ENCODE peak calls at places on chromosome 19, in four cellular contexts. X, U, H and N are unnamed samples.

GRCh38 chr19:14944456-14944855 is 3.2 kb downstream of the OR7C2 start:
- DNase-seq in X (no peak), U (no peak), H (no peak), N (no peak)

GRCh38 chr19:39265321-39265916 is 2.8 kb upstream of the IFNL2 start:
- DNase-seq in X (no peak), U (no peak), H (no peak), N (no peak)

GRCh38 chr19:45195764-45196163 is 17.2 kb downstream of the BLOC1S3 start:
- DNase-seq in X (peak), U (no peak), H (no peak), N (no peak)

GRCh38 chr19:45179063-45179847 is 671 bp downstream of the BLOC1S3 start:
- DNase-seq in X (peak), U (peak), H (peak), N (no peak)

GRCh38 chr19:27652281-27652680 is 1560.7 kb downstream of the UQCRFS1 start:
- DNase-seq in X (no peak), U (no peak), H (no peak), N (no peak)

GRCh38 chr19:6626764-6627163 is 35.8 kb upstream of the CD70 start:
- DNase-seq in X (no peak), U (no peak), H (no peak), N (no peak)

GRCh38 chr19:29735821-29736220 is 20.8 kb upstream of the C19orf12 start:
- DNase-seq in X (no peak), U (no peak), H (no peak), N (no peak)

GRCh38 chr19:55519461-55520311 is 17.2 kb downstream of the SBK2 start:
- DNase-seq in X (peak), U (no peak), H (no peak), N (peak)

GRCh38 chr19:45547965-45548609 is 36.5 kb downstream of the OPA3 start:
- DNase-seq in X (peak), U (no peak), H (no peak), N (peak)

GRCh38 chr19:39971380-39971841 is 446 bp downstream of the PSMC4 start:
- DNase-seq in X (no peak), U (no peak), H (peak), N (peak)

GRCh38 chr19:33304760-33305647 is 2.7 kb upstream of the CEBPA start:
- DNase-seq in X (no peak), U (no peak), H (no peak), N (no peak)

GRCh38 chr19:29963576-29963975 is 21.5 kb downstream of the URI1 start:
- DNase-seq in X (no peak), U (no peak), H (no peak), N (no peak)

GRCh38 chr19:3554254-3555083 is 2.9 kb downstream of the MFSD12 start:
- DNase-seq in X (no peak), U (no peak), H (no peak), N (no peak)

GRCh38 chr19:16136185-16137067 is 7.1 kb upstream of the HSH2D start:
- DNase-seq in X (no peak), U (no peak), H (no peak), N (no peak)

GRCh38 chr19:816500-816857 is 5.3 kb downstream of the PLPPR3 start:
- DNase-seq in X (no peak), U (no peak), H (no peak), N (no peak)

GRCh38 chr19:31675187-31675913 is 326.1 kb upstream of the TSHZ3 start:
- DNase-seq in X (peak), U (no peak), H (no peak), N (peak)

GRCh38 chr19:34179066-34179465 is 6.8 kb downstream of the LSM14A start:
- DNase-seq in X (no peak), U (no peak), H (no peak), N (no peak)

GRCh38 chr19:43596842-43597461 is 557 bp downstream of the ZNF576 start:
- DNase-seq in X (peak), U (no peak), H (peak), N (no peak)

GRCh38 chr19:36331353-36332228 is 47.4 kb downstream of the ZFP14 start:
- DNase-seq in X (peak), U (peak), H (peak), N (peak)

GRCh38 chr19:18122860-18123795 is 25.6 kb downstream of the MAST3 start:
- DNase-seq in X (no peak), U (no peak), H (peak), N (no peak)

GRCh38 chr19:20612711-20613316 is 47.2 kb upstream of the ZNF737 start:
- DNase-seq in X (no peak), U (peak), H (no peak), N (no peak)

GRCh38 chr19:10574462-10574861 is 5.7 kb upstream of the CDKN2D start:
- DNase-seq in X (no peak), U (no peak), H (no peak), N (no peak)

GRCh38 chr19:38638461-38638860 is 9.0 kb upstream of the ACTN4 start:
- DNase-seq in X (no peak), U (no peak), H (no peak), N (no peak)

GRCh38 chr19:45130888-45131615 is 29.7 kb downstream of the NKPD1 start:
- DNase-seq in X (peak), U (no peak), H (peak), N (peak)

GRCh38 chr19:39679056-39679790 is 23.5 kb downstream of the LGALS16 start:
- DNase-seq in X (no peak), U (no peak), H (peak), N (no peak)

GRCh38 chr19:4971424-4971793 is 2.5 kb downstream of the KDM4B start:
- DNase-seq in X (no peak), U (peak), H (peak), N (no peak)

GRCh38 chr19:45450042-45450380 is 17.8 kb upstream of the FOSB start:
- DNase-seq in X (no peak), U (no peak), H (no peak), N (no peak)

GRCh38 chr19:34847393-34847792 is 74.4 kb upstream of the ZNF599 start:
- DNase-seq in X (no peak), U (no peak), H (no peak), N (no peak)

GRCh38 chr19:14954071-14954655 is 12.9 kb downstream of the OR7C2 start:
- DNase-seq in X (no peak), U (no peak), H (no peak), N (no peak)

GRCh38 chr19:29265436-29265835 is 52.5 kb upstream of the UQCRFS1 start:
- DNase-seq in X (no peak), U (no peak), H (no peak), N (no peak)

GRCh38 chr19:5131866-5132561 is 163.1 kb downstream of the KDM4B start:
- DNase-seq in X (no peak), U (no peak), H (no peak), N (no peak)

GRCh38 chr19:53132231-53132991 is at the start of gene ZNF415:
- DNase-seq in X (peak), U (peak), H (peak), N (peak)

GRCh38 chr19:47124937-47125668 is 5.5 kb upstream of the SAE1 start:
- DNase-seq in X (peak), U (no peak), H (no peak), N (no peak)

GRCh38 chr19:54133312-54133956 is 4.1 kb upstream of the CNOT3 start:
- DNase-seq in X (no peak), U (no peak), H (peak), N (peak)

GRCh38 chr19:18274776-18275356 is 614 bp upstream of the IQCN start:
- DNase-seq in X (peak), U (peak), H (peak), N (peak)

GRCh38 chr19:39870171-39870971 is 24.2 kb upstream of the FBL start:
- DNase-seq in X (no peak), U (no peak), H (no peak), N (no peak)

GRCh38 chr19:30278882-30279254 is 93.3 kb upstream of the ZNF536 start:
- DNase-seq in X (no peak), U (no peak), H (no peak), N (no peak)

GRCh38 chr19:23972161-23972560 is 57.5 kb downstream of the ZNF726 start:
- DNase-seq in X (no peak), U (no peak), H (no peak), N (no peak)

DNA sequence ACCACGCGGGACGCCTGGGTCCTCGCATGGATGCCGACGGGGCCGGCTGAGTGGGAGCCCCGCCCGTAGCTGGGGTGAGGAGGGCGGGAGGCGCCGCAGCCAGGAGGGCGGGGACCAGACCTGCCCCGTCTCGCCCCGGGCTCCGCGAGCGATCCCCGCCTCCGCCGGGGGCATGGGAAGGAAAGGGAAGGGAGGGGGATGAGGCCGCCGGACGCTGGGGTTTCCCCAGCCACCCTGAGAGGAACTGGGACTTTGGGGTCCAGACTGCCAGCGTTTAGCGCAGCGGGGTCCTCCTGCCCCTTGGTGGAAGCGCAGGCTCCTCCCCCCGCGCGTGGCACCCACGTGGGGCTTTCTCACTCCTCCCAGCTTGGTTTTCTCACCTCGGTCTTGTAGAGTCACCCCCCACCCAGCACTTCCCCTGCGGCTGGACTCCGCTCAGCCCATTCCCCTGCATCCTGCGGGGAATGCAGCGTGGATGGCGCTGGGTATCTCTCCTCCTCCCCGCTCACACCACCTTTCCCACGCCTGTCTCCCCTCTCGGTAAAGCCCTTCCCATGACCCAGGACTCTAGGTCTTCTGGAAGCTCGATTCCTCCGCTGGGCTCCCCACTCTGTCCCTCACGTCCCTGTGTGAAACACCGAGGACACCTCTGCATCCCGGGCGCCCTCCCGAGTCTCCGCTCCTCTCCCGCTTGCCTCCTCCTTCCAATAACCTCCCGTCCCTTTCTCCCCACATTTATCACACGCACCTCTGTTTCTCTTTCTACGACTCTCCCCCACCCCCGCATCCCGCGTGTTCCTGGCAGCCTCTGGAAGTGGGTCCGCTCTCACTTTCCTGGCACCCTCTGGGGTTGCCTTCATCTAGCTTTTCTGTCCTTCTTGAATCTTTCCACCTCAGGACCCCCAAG is 2.1 kb downstream of the TGFB1 start:
- DNase-seq in X (peak), U (peak), H (peak), N (peak)
- TF ChIP-seq POLR2A in X (peak), U (no peak), H (no peak), N (peak)

GRCh38 chr19:58572818-58573657 is at the start of gene MZF1:
- DNase-seq in X (peak), U (peak), H (peak), N (peak)
- TF ChIP-seq POLR2A in X (peak), U (peak), H (peak), N (peak)

GRCh38 chr19:8413593-8413923 is 453 bp downstream of the MARCHF2 start:
- DNase-seq in X (no peak), U (no peak), H (no peak), N (no peak)

GRCh38 chr19:8412783-8413592 is at the start of gene MARCHF2:
- DNase-seq in X (peak), U (peak), H (peak), N (peak)
- TF ChIP-seq POLR2A in X (no peak), U (peak), H (no peak), N (peak)

GRCh38 chr19:13149628-13150186 is 468 bp downstream of the STX10 start:
- DNase-seq in X (no peak), U (peak), H (peak), N (peak)
- TF ChIP-seq POLR2A in X (no peak), U (no peak), H (no peak), N (peak)

DNA sequence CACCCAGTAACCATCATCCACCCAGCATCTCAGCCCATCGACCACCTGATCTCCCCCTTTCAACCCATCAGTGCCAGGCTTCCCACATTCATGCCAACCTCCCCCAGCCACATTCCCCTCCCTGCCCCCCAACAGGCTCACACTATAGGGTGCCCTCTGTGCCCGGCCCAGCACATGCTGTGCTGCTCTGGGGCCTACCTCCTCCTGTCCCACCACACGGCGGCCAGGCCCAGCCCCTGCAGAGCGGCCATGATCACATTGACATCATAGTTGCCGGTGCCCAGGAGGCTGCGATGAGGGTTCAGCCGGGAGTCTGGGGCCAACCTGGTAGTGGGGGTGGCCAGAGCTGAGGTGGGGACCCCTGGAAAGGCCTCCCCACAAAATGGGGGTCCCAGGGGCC is 3.6 kb downstream of the JOSD2 start:
- DNase-seq in X (no peak), U (no peak), H (no peak), N (no peak)
- TF ChIP-seq POLR2A in X (no peak), U (no peak), H (no peak), N (no peak)

GRCh38 chr19:49857061-49857833 is 6.3 kb downstream of the PTOV1 start:
- DNase-seq in X (no peak), U (no peak), H (peak), N (no peak)
- TF ChIP-seq POLR2A in X (no peak), U (no peak), H (no peak), N (no peak)

DNA sequence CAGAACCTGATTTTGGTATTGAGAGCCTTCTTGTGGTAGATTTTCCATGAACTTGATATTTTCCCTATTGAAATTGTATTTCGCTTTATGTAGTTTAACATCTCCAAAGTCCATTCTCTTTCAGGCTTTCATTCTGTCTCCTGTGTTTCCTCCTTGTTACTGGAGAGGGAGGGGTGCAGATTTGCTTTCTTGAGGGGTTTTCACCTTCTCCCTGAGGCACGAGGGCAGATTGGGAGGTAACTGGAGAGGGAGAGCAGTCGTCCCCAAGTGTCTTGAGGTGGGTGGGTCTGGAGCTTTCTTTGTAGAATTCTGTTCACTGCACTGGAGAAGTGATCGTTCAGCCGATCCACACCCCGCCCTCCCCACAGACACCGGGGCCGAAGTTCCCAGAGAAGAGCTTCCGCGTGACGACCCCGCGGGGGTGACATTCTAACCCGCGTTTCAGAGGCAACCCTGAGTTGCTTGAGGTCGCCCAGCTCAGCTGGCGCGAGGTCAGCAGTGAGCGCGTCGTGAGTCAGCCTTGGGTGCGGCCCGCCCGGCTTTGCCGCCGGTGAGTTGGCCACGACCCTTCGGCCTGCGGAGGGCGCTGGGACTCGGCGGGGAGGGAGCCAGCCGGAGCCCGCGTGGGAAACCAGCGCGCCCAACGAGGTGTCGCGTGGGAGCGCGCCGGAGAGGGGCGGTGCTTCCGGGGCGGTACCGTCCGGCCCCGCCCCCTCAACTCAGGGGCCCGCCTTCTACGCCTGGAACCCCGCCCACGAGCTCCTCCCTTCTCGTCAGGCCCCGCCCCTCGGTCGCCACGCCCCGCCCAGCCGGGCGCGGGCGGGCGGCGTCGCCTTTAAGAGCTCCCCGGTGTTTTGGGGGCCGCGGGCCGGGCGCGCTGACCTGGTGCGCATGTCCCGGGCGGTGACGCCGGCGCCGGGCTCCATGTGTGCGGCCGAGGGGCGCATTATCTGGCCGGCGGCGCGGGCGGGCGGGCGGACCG is at the start of gene GATAD2A:
- DNase-seq in X (peak), U (peak), H (peak), N (peak)
- TF ChIP-seq POLR2A in X (peak), U (peak), H (no peak), N (peak)

GRCh38 chr19:2494084-2494446 is 18.1 kb downstream of the GADD45B start:
- DNase-seq in X (peak), U (no peak), H (no peak), N (peak)

GRCh38 chr19:2495130-2495641 is 19.3 kb downstream of the GADD45B start:
- DNase-seq in X (peak), U (peak), H (peak), N (peak)

GRCh38 chr19:2492870-2493269 is 16.9 kb downstream of the GADD45B start:
- DNase-seq in X (no peak), U (no peak), H (no peak), N (no peak)

GRCh38 chr19:2495651-2496316 is 19.9 kb downstream of the GADD45B start:
- DNase-seq in X (no peak), U (peak), H (peak), N (no peak)

GRCh38 chr19:2494447-2495129 is 18.7 kb downstream of the GADD45B start:
- DNase-seq in X (peak), U (peak), H (peak), N (no peak)
- TF ChIP-seq POLR2A in X (peak), U (no peak), H (peak), N (peak)

GRCh38 chr19:42268142-42268703 is 829 bp upstream of the CIC start:
- DNase-seq in X (peak), U (peak), H (peak), N (peak)
- TF ChIP-seq POLR2A in X (peak), U (peak), H (no peak), N (peak)

GRCh38 chr19:48333467-48334384 is 8.4 kb downstream of the EMP3 start:
- DNase-seq in X (peak), U (peak), H (peak), N (no peak)

GRCh38 chr19:48329167-48329891 is 4.0 kb downstream of the EMP3 start:
- DNase-seq in X (peak), U (no peak), H (peak), N (peak)

GRCh38 chr19:48332351-48332661 is 7.0 kb downstream of the EMP3 start:
- DNase-seq in X (no peak), U (no peak), H (no peak), N (no peak)

GRCh38 chr19:48332662-48333466 is 7.5 kb downstream of the EMP3 start:
- DNase-seq in X (peak), U (peak), H (peak), N (no peak)

DNA sequence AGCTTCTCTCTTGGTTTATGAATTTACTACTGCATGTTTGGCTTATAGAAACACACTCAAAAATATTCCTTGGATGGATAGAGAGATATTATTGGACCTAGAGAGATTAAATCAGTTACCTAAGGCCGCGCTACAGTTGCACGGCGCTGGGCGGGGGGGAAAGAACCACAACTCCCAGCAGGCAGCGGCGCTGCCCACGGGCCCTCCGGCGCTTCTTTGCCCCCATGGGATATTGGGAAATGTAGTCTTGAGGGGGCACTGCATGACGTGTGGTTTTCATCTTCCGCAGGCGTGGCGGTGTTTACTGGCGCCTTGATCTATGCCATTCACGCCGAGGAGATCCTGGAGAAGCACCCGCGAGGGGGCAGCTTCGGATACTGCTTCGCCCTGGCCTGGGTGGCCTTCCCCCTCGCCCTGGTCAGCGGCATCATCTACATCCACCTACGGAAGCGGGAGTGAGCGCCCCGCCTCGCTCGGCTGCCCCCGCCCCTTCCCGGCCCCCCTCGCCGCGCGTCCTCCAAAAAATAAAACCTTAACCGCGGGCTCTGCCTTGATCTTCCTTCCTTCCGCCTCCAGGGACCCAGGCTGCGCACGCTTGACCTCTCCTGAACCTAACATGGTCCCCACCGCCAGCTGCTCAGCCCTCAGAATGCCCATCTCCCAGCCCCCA is 4.8 kb downstream of the EMP3 start:
- DNase-seq in X (no peak), U (peak), H (peak), N (no peak)
- TF ChIP-seq POLR2A in X (no peak), U (no peak), H (no peak), N (no peak)